ENCODE peak calls at places on chromosomes 4 and X, in six cellular contexts. Q, T, M, K, E and O are unnamed samples.

GRCh38 chrX:11944486-11944885 is 186.4 kb downstream of the MSL3 start:
- DNase-seq in Q (no peak), T (peak; percentile 78), M (peak; percentile 77), K (peak; percentile 66), E (peak; percentile 11), O (no peak)

GRCh38 chrX:150692296-150692695 is 900 bp upstream of the MTMR1 start:
- DNase-seq in M (no peak), E (no peak), T (no peak), Q (no peak), K (no peak), O (no peak)

GRCh38 chr4:108080752-108081151 is 88.0 kb downstream of the LEF1 start:
- DNase-seq in M (no peak), T (no peak), Q (no peak), E (no peak), K (no peak), O (no peak)

GRCh38 chrX:147072747-147073146 is 258.2 kb upstream of the CXorf51A start:
- DNase-seq in Q (no peak), T (no peak), M (no peak), E (no peak), K (no peak), O (no peak)

GRCh38 chr4:165136529-165136928 is 23.9 kb upstream of the TMEM192 start:
- DNase-seq in K (no peak), M (no peak), Q (no peak), E (no peak), T (no peak), O (no peak)

GRCh38 chr4:101089168-101089567 is 258.2 kb downstream of the PPP3CA start:
- DNase-seq in Q (no peak), E (no peak), T (no peak), K (no peak), M (no peak), O (no peak)

GRCh38 chr4:153954654-153955053 is 165.8 kb upstream of the SFRP2 start:
- DNase-seq in K (no peak), Q (no peak), M (no peak), T (no peak), E (no peak), O (no peak)

GRCh38 chrX:149151805-149152757 is 353.0 kb downstream of the IDS start:
- DNase-seq in M (peak; percentile 84), Q (no peak), E (no peak), K (no peak), T (peak; percentile 86), O (no peak)

GRCh38 chr4:102438396-102438795 is 62.8 kb upstream of the NFKB1 start:
- DNase-seq in E (no peak), Q (no peak), M (peak; percentile 30), T (no peak), K (no peak), O (no peak)

GRCh38 chrX:41164469-41164868 is 79.2 kb downstream of the USP9X start:
- DNase-seq in Q (no peak), E (no peak), M (no peak), T (no peak), K (no peak), O (no peak)

GRCh38 chrX:39337461-39337860 is 536.2 kb downstream of the MID1IP1 start:
- DNase-seq in Q (no peak), T (no peak), K (no peak), E (no peak), M (no peak), O (no peak)

GRCh38 chr4:150942539-150942938 is 72.5 kb downstream of the LRBA start:
- DNase-seq in E (no peak), Q (no peak), K (no peak), M (no peak), T (no peak), O (no peak)

GRCh38 chr4:150940123-150940522 is 75.0 kb downstream of the LRBA start:
- DNase-seq in M (no peak), K (no peak), Q (no peak), E (no peak), T (no peak), O (no peak)

GRCh38 chr4:150943126-150943525 is 72.0 kb downstream of the LRBA start:
- DNase-seq in K (no peak), Q (no peak), T (no peak), E (no peak), M (no peak), O (no peak)

GRCh38 chr4:150938417-150938816 is 76.7 kb downstream of the LRBA start:
- DNase-seq in K (peak; percentile 45), Q (no peak), E (no peak), M (no peak), T (no peak), O (no peak)

GRCh38 chr4:150938873-150939499 is 76.1 kb downstream of the LRBA start:
- DNase-seq in Q (no peak), E (no peak), K (no peak), T (no peak), M (no peak), O (no peak)
- TF ChIP-seq CTCF in Q (no peak), E (no peak), K (no peak), T (no peak), M (no peak), O (no peak)

GRCh38 chrX:112367065-112367464 is 284.5 kb upstream of the TRPC5 start:
- DNase-seq in Q (no peak), K (no peak), T (no peak), M (no peak), E (no peak), O (no peak)

GRCh38 chrX:112368371-112368770 is 285.8 kb upstream of the TRPC5 start:
- DNase-seq in T (no peak), K (no peak), E (no peak), Q (no peak), M (no peak), O (no peak)
- TF ChIP-seq CTCF in T (no peak), K (peak; percentile 86), E (peak; percentile 48), Q (no peak), M (no peak), O (no peak)

GRCh38 chr4:65467280-65467679 is 203.0 kb downstream of the EPHA5 start:
- DNase-seq in T (no peak), K (no peak), E (no peak), M (no peak), Q (no peak), O (no peak)
- TF ChIP-seq CTCF in T (no peak), K (no peak), E (no peak), M (no peak), Q (no peak), O (no peak)

DNA sequence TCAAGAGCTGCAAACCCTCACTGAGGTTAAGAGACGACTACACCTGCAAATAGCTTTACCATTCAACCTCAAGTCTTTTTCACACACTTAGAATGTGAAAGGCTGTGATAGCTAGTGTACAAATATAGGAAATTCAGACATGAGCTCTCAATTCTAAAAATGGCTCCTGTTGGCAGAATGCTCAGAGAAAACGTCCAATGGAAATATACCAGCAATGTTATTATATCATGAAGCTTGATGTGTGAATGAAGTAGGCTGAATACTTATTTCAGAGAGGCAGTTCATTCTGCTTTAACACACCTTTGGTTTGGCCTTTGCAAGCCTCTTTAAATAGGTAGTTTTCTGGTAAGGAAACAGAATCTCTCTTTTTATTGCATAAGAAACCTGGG is 227.6 kb downstream of the ADAMTS3 start:
- DNase-seq in K (no peak), Q (no peak), T (no peak), M (no peak), E (no peak), O (no peak)
- TF ChIP-seq CTCF in K (no peak), Q (no peak), T (no peak), M (no peak), E (no peak), O (no peak)

GRCh38 chr4:17206829-17207773 is 304.8 kb downstream of the QDPR start:
- DNase-seq in M (no peak), E (no peak), Q (no peak), T (no peak), K (no peak), O (no peak)
- TF ChIP-seq CTCF in M (no peak), E (no peak), Q (no peak), T (no peak), K (no peak), O (no peak)

GRCh38 chrX:155666741-155667140 is 54.0 kb upstream of the TMLHE start:
- DNase-seq in E (no peak), K (no peak), T (no peak), Q (no peak), M (no peak), O (no peak)

GRCh38 chrX:155662297-155662696 is 49.5 kb upstream of the TMLHE start:
- DNase-seq in K (no peak), M (peak; percentile 3), E (no peak), Q (no peak), T (peak; percentile 0), O (no peak)
- TF ChIP-seq CTCF in K (peak; percentile 58), M (peak; percentile 18), E (no peak), Q (no peak), T (no peak), O (no peak)

GRCh38 chrX:97683256-97683655 is 799.5 kb downstream of the RPA4 start:
- DNase-seq in Q (no peak), K (no peak), E (no peak), M (no peak), T (no peak), O (no peak)

DNA sequence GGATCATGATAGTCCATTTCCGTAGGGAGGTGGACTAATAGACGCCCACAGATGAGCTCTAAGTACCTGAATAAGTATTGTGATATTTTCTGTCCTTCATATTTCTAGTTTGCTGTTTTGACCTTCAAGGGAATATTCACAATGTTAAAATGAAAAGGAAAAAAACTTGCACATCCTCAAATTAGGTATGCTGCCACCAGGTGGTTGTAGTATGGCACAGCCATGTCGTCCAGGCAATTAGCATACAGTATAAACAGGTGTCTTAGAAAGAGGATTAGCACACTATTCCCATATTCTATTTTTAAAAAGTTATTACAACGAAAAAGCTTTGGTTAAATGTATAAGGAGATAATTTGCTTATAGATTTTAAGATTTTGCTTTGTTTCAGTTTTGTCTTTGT is 802.0 kb downstream of the RPA4 start:
- DNase-seq in Q (no peak), M (peak; percentile 49), K (no peak), E (no peak), T (peak; percentile 59), O (no peak)
- TF ChIP-seq CTCF in Q (no peak), M (peak; percentile 63), K (peak; percentile 85), E (peak; percentile 74), T (peak; percentile 65), O (peak; percentile 46)